ENCODE peak calls at places on chromosomes 2 and 18, in nine cellular contexts. One of them, this sample, is unnamed.
A peak's percentile ranks its signal among the peaks of the same experiment; 100 is the strongest.

GRCh38 chr2:30306522-30306921 is 75.2 kb downstream of the LBH start:
- DNase-seq in tibial artery: no peak
- DNase-seq in keratinocyte: no peak
- DNase-seq in cardiac muscle cell: no peak
- DNase-seq in OCI-LY7: no peak
- DNase-seq in IMR-90: peak; percentile 60
- DNase-seq in gastrocnemius medialis: no peak
- DNase-seq in aorta: no peak
- DNase-seq in heart left ventricle: no peak
- DNase-seq in this sample: no peak

GRCh38 chr18:13437801-13438506 is 219.4 kb downstream of the LDLRAD4 start:
- DNase-seq in tibial artery: peak; percentile 48
- DNase-seq in keratinocyte: no peak
- DNase-seq in cardiac muscle cell: no peak
- DNase-seq in OCI-LY7: peak; percentile 80
- DNase-seq in IMR-90: no peak
- DNase-seq in gastrocnemius medialis: no peak
- DNase-seq in aorta: no peak
- DNase-seq in heart left ventricle: no peak
- DNase-seq in this sample: no peak

GRCh38 chr2:8674420-8675009 is 7.3 kb upstream of the ID2 start:
- DNase-seq in tibial artery: no peak
- DNase-seq in keratinocyte: no peak
- DNase-seq in cardiac muscle cell: no peak
- DNase-seq in OCI-LY7: no peak
- DNase-seq in IMR-90: no peak
- DNase-seq in gastrocnemius medialis: no peak
- DNase-seq in aorta: no peak
- DNase-seq in heart left ventricle: no peak
- DNase-seq in this sample: no peak

GRCh38 chr2:97995026-97995733 is 568 bp downstream of the TMEM131 start:
- DNase-seq in tibial artery: peak; percentile 74
- DNase-seq in keratinocyte: no peak
- DNase-seq in cardiac muscle cell: peak; percentile 79
- DNase-seq in OCI-LY7: peak; percentile 86
- DNase-seq in IMR-90: peak; percentile 17
- DNase-seq in gastrocnemius medialis: peak; percentile 33
- DNase-seq in aorta: peak; percentile 84
- DNase-seq in heart left ventricle: peak; percentile 50
- DNase-seq in this sample: no peak

GRCh38 chr2:45275235-45275805 is 266.1 kb upstream of the SIX2 start:
- DNase-seq in tibial artery: no peak
- DNase-seq in keratinocyte: no peak
- DNase-seq in cardiac muscle cell: no peak
- DNase-seq in OCI-LY7: no peak
- DNase-seq in IMR-90: peak; percentile 57
- DNase-seq in gastrocnemius medialis: no peak
- DNase-seq in aorta: no peak
- DNase-seq in heart left ventricle: no peak
- DNase-seq in this sample: no peak

GRCh38 chr2:121501070-121501469 is 29.6 kb upstream of the RNU4ATAC start:
- DNase-seq in tibial artery: no peak
- DNase-seq in keratinocyte: no peak
- DNase-seq in cardiac muscle cell: no peak
- DNase-seq in OCI-LY7: no peak
- DNase-seq in IMR-90: peak; percentile 85
- DNase-seq in gastrocnemius medialis: no peak
- DNase-seq in aorta: no peak
- DNase-seq in heart left ventricle: no peak
- DNase-seq in this sample: no peak

GRCh38 chr2:219125225-219125885 is 35.3 kb downstream of the NHEJ1 start:
- DNase-seq in tibial artery: no peak
- DNase-seq in keratinocyte: no peak
- DNase-seq in cardiac muscle cell: no peak
- DNase-seq in OCI-LY7: no peak
- DNase-seq in IMR-90: peak; percentile 88
- DNase-seq in gastrocnemius medialis: peak; percentile 64
- DNase-seq in aorta: no peak
- DNase-seq in heart left ventricle: no peak
- DNase-seq in this sample: no peak

GRCh38 chr2:68912732-68913131 is 40.0 kb downstream of the GKN2 start:
- DNase-seq in tibial artery: no peak
- DNase-seq in keratinocyte: no peak
- DNase-seq in cardiac muscle cell: no peak
- DNase-seq in OCI-LY7: no peak
- DNase-seq in IMR-90: no peak
- DNase-seq in gastrocnemius medialis: no peak
- DNase-seq in aorta: no peak
- DNase-seq in heart left ventricle: no peak
- DNase-seq in this sample: no peak

GRCh38 chr2:174778479-174778962 is 14.2 kb upstream of the CHRNA1 start:
- DNase-seq in tibial artery: no peak
- DNase-seq in keratinocyte: no peak
- DNase-seq in cardiac muscle cell: no peak
- DNase-seq in OCI-LY7: no peak
- DNase-seq in IMR-90: peak; percentile 99
- DNase-seq in gastrocnemius medialis: peak; percentile 30
- DNase-seq in aorta: no peak
- DNase-seq in heart left ventricle: peak; percentile 42
- DNase-seq in this sample: no peak

GRCh38 chr2:41966431-41966893 is 81.4 kb upstream of the PKDCC start:
- DNase-seq in tibial artery: peak; percentile 96
- DNase-seq in keratinocyte: no peak
- DNase-seq in cardiac muscle cell: no peak
- DNase-seq in OCI-LY7: no peak
- DNase-seq in IMR-90: peak; percentile 96
- DNase-seq in gastrocnemius medialis: peak; percentile 83
- DNase-seq in aorta: peak; percentile 98
- DNase-seq in heart left ventricle: peak; percentile 78
- DNase-seq in this sample: no peak

GRCh38 chr2:215171151-215171550 is 32.7 kb upstream of the ABCA12 start:
- DNase-seq in tibial artery: no peak
- DNase-seq in keratinocyte: no peak
- DNase-seq in cardiac muscle cell: no peak
- DNase-seq in OCI-LY7: no peak
- DNase-seq in IMR-90: no peak
- DNase-seq in gastrocnemius medialis: no peak
- DNase-seq in aorta: no peak
- DNase-seq in heart left ventricle: no peak
- DNase-seq in this sample: no peak

GRCh38 chr2:67311536-67311935 is 85.6 kb upstream of the ETAA1 start:
- DNase-seq in tibial artery: no peak
- DNase-seq in keratinocyte: peak; percentile 36
- DNase-seq in cardiac muscle cell: no peak
- DNase-seq in OCI-LY7: no peak
- DNase-seq in IMR-90: peak; percentile 89
- DNase-seq in gastrocnemius medialis: no peak
- DNase-seq in aorta: no peak
- DNase-seq in heart left ventricle: no peak
- DNase-seq in this sample: no peak

GRCh38 chr18:46488472-46489213 is 168.4 kb downstream of the LOXHD1 start:
- DNase-seq in tibial artery: no peak
- DNase-seq in keratinocyte: no peak
- DNase-seq in cardiac muscle cell: no peak
- DNase-seq in OCI-LY7: no peak
- DNase-seq in IMR-90: no peak
- DNase-seq in gastrocnemius medialis: no peak
- DNase-seq in aorta: no peak
- DNase-seq in heart left ventricle: no peak
- DNase-seq in this sample: no peak

GRCh38 chr2:55668956-55669355 is 24.7 kb downstream of the PNPT1 start:
- DNase-seq in tibial artery: no peak
- DNase-seq in keratinocyte: no peak
- DNase-seq in cardiac muscle cell: no peak
- DNase-seq in OCI-LY7: no peak
- DNase-seq in IMR-90: no peak
- DNase-seq in gastrocnemius medialis: no peak
- DNase-seq in aorta: no peak
- DNase-seq in heart left ventricle: no peak
- DNase-seq in this sample: no peak

GRCh38 chr2:74566423-74567085 is 12.0 kb downstream of the DOK1 start:
- DNase-seq in tibial artery: no peak
- DNase-seq in keratinocyte: no peak
- DNase-seq in cardiac muscle cell: no peak
- DNase-seq in OCI-LY7: no peak
- DNase-seq in IMR-90: peak; percentile 75
- DNase-seq in gastrocnemius medialis: no peak
- DNase-seq in aorta: no peak
- DNase-seq in heart left ventricle: no peak
- DNase-seq in this sample: no peak

DNA sequence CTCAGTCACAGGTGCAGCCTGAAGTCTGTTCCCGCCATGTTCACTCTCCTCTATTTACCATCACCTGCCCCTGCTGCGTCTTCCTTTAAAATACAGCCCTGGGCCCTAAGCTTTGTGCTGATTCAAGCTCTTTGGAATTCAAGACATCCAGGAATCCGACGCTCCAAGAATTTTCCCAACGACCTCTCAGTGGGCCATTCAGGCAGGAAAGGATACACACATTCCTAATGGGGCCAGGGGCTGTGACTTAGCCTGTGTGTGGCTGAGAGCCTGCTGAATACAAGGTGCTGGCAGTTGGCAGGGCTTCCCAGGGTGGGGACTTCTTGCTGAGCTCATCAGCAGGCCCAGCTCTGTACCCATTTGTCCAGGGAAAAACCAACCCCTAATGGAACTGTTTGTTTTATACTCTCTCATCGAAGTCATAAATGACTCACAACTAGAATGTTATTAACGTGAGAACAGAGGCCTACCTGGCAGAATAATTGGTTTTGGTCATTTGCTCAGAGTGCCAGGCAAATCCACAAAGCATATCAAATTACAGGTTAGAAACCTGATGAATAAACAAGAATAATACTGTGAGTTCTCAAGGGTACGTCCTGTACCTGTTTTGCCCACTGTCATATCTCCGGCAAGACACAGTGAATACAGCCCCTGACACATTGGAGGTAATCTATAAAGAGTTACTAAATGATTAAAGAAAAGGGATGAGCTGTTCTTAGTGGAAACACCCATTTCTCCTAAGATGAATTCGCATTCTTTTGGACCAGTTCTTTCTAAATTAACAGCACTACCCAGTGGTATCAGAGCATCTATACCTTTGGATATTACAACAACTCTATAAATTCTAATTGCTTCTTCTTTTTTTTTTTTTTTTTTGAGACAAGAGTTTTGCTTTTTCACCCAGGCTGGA is 12.6 kb upstream of the KCMF1 start:
- DNase-seq in tibial artery: peak; percentile 59
- DNase-seq in keratinocyte: peak; percentile 86
- DNase-seq in cardiac muscle cell: peak; percentile 91
- DNase-seq in OCI-LY7: no peak
- DNase-seq in IMR-90: peak; percentile 97
- DNase-seq in gastrocnemius medialis: peak; percentile 28
- DNase-seq in aorta: no peak
- DNase-seq in heart left ventricle: no peak
- DNase-seq in this sample: no peak
- H3K4me3 ChIP-seq in tibial artery: no peak overlapping the region
- H3K4me3 ChIP-seq in keratinocyte: no peak overlapping the region
- H3K4me3 ChIP-seq in cardiac muscle cell: no peak overlapping the region
- H3K4me3 ChIP-seq in OCI-LY7: no peak overlapping the region
- H3K4me3 ChIP-seq in IMR-90: no peak overlapping the region
- H3K4me3 ChIP-seq in gastrocnemius medialis: no peak overlapping the region
- H3K4me3 ChIP-seq in aorta: no peak overlapping the region
- H3K4me3 ChIP-seq in heart left ventricle: no peak overlapping the region
- H3K4me3 ChIP-seq in this sample: no peak overlapping the region

DNA sequence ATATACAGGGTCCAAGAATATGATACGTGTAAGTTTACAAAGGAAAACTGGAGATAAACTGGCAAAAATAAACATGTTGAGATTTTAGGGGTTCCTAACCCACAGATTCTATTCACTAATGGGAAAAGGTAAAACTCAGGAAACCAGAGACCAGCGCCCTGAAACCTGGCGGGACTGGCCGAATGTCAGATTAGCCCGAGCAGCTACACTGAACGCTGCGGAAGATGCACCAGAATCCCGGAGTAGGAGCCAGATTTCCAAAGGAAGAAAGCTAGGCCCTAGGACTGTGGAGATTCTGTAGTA is 679 bp upstream of the WDR75 start:
- DNase-seq in tibial artery: no peak
- DNase-seq in keratinocyte: no peak
- DNase-seq in cardiac muscle cell: no peak
- DNase-seq in OCI-LY7: no peak
- DNase-seq in IMR-90: no peak
- DNase-seq in gastrocnemius medialis: no peak
- DNase-seq in aorta: peak; percentile 72
- DNase-seq in heart left ventricle: no peak
- DNase-seq in this sample: no peak
- H3K9me3 ChIP-seq in tibial artery: no peaks in the 10 kb centered on the region
- H3K9me3 ChIP-seq in keratinocyte: no peaks in the 10 kb centered on the region
- H3K9me3 ChIP-seq in cardiac muscle cell: no peaks in the 10 kb centered on the region
- H3K9me3 ChIP-seq in OCI-LY7: no peaks in the 10 kb centered on the region
- H3K9me3 ChIP-seq in IMR-90: no peaks in the 10 kb centered on the region
- H3K9me3 ChIP-seq in gastrocnemius medialis: no peaks in the 10 kb centered on the region
- H3K9me3 ChIP-seq in aorta: no peaks in the 10 kb centered on the region
- H3K9me3 ChIP-seq in heart left ventricle: no peaks in the 10 kb centered on the region
- H3K9me3 ChIP-seq in this sample: no peaks in the 10 kb centered on the region

DNA sequence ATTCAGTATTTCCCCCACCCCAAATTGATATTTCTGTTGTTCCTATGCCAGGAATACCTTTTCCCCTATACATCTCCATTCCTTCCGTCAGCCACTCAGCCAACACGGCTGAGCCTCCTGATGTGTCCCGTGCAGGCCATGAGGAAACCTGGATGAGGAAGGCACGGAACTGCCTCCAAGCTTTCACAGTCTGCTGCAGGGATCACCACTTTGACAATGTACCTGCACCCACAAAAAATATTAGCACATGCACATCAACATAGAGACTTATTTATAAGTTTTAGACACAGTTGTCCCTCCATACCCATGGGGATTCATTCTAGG is 101.4 kb upstream of the PPP1CB start:
- DNase-seq in tibial artery: peak; percentile 24
- DNase-seq in keratinocyte: no peak
- DNase-seq in cardiac muscle cell: no peak
- DNase-seq in OCI-LY7: no peak
- DNase-seq in IMR-90: no peak
- DNase-seq in gastrocnemius medialis: no peak
- DNase-seq in aorta: no peak
- DNase-seq in heart left ventricle: no peak
- DNase-seq in this sample: no peak
- H3K4me3 ChIP-seq in tibial artery: no peak overlapping the region
- H3K4me3 ChIP-seq in keratinocyte: no peak overlapping the region
- H3K4me3 ChIP-seq in cardiac muscle cell: no peak overlapping the region
- H3K4me3 ChIP-seq in OCI-LY7: no peak overlapping the region
- H3K4me3 ChIP-seq in IMR-90: no peak overlapping the region
- H3K4me3 ChIP-seq in gastrocnemius medialis: no peak overlapping the region
- H3K4me3 ChIP-seq in aorta: no peak overlapping the region
- H3K4me3 ChIP-seq in heart left ventricle: no peak overlapping the region
- H3K4me3 ChIP-seq in this sample: no peak overlapping the region

DNA sequence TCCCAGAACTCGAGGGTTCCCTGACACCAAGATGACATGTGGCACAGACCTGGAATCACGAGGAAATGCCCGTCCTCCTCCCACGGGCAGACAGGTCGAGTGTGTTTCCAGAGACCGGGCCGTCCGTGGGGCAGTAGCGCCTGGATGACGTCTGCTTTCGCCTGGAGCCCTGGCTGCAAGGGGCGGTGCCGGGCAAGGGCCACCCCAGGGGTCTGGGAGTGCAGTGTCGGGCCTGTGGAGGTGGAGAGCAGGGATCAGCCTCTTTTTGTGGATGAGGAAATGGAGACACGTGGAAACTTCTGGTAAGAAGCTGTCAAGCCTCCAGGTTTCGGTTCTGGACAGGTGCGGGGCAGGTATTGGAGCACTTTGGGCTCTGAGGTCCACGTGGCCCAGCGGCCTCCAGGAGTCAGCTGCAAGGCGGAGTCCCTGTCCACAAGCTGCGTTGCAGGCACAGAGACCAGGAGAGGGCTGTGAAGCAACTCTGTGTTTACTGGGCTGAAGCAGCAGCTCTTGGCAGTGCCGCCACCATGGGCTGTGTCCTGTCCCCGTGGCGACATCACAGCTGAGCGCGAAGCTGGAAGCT is 25.6 kb downstream of the NFATC1 start:
- DNase-seq in tibial artery: no peak
- DNase-seq in keratinocyte: no peak
- DNase-seq in cardiac muscle cell: no peak
- DNase-seq in OCI-LY7: no peak
- DNase-seq in IMR-90: no peak
- DNase-seq in gastrocnemius medialis: peak; percentile 70
- DNase-seq in aorta: no peak
- DNase-seq in heart left ventricle: no peak
- DNase-seq in this sample: no peak
- H3K9me3 ChIP-seq in tibial artery: no peaks in the 10 kb centered on the region
- H3K9me3 ChIP-seq in keratinocyte: no peaks in the 10 kb centered on the region
- H3K9me3 ChIP-seq in cardiac muscle cell: no peaks in the 10 kb centered on the region
- H3K9me3 ChIP-seq in OCI-LY7: no peaks in the 10 kb centered on the region
- H3K9me3 ChIP-seq in IMR-90: no peaks in the 10 kb centered on the region
- H3K9me3 ChIP-seq in gastrocnemius medialis: no peaks in the 10 kb centered on the region
- H3K9me3 ChIP-seq in aorta: no peaks in the 10 kb centered on the region
- H3K9me3 ChIP-seq in heart left ventricle: no peaks in the 10 kb centered on the region
- H3K9me3 ChIP-seq in this sample: no peaks in the 10 kb centered on the region